ENCODE peak calls at places on chromosomes 11 and 22, in six cellular contexts. T is prostate gland, H is uterus, B is esophagus squamous epithelium, N is testis, P is endothelial cell of umbilical vein. A is an unnamed sample.

GRCh38 chr11:10394229-10395100 is 60.6 kb upstream of the AMPD3 start:
- DNase-seq in T (no peak), H (no peak), B (no peak), N (peak; percentile 70), P (no peak), A (no peak)

GRCh38 chr22:41966607-41967240 is 2.5 kb upstream of the SEPTIN3 start:
- DNase-seq in T (peak; percentile 28), H (no peak), B (no peak), N (peak; percentile 56), P (peak; percentile 72), A (no peak)

GRCh38 chr11:95544095-95544795 is 245.3 kb downstream of the FAM76B start:
- DNase-seq in T (no peak), H (no peak), B (no peak), N (no peak), P (no peak), A (no peak)

GRCh38 chr11:35618497-35619029 is 303 bp downstream of the FJX1 start:
- DNase-seq in T (no peak), H (peak; percentile 48), B (no peak), N (peak; percentile 30), P (no peak), A (no peak)

GRCh38 chr11:4881860-4882500 is at the start of gene OR51T1:
- DNase-seq in T (no peak), H (no peak), B (no peak), N (no peak), P (no peak), A (no peak)

GRCh38 chr22:40560994-40561515 is 75.5 kb downstream of the MRTFA start:
- DNase-seq in T (no peak), H (no peak), B (no peak), N (no peak), P (no peak), A (no peak)

GRCh38 chr11:78050964-78051831 is 12.5 kb upstream of the THRSP start:
- DNase-seq in T (no peak), H (no peak), B (no peak), N (no peak), P (peak; percentile 18), A (no peak)

GRCh38 chr22:17964153-17964552 is 60.2 kb downstream of the MICAL3 start:
- DNase-seq in T (no peak), H (no peak), B (no peak), N (no peak), P (no peak), A (no peak)

GRCh38 chr11:132114185-132114584 is 743.8 kb downstream of the NTM start:
- DNase-seq in T (no peak), H (no peak), B (no peak), N (peak; percentile 57), P (peak; percentile 44), A (no peak)

GRCh38 chr11:85822814-85823213 is 11.9 kb upstream of the SYTL2 start:
- DNase-seq in T (no peak), H (no peak), B (no peak), N (no peak), P (no peak), A (no peak)

GRCh38 chr11:2944953-2945756 is 15.9 kb upstream of the PHLDA2 start:
- DNase-seq in T (peak; percentile 90), H (peak; percentile 89), B (no peak), N (peak; percentile 94), P (peak; percentile 83), A (peak; percentile 49)

GRCh38 chr22:29128891-29129643 is 56.2 kb downstream of the KREMEN1 start:
- DNase-seq in T (no peak), H (no peak), B (no peak), N (no peak), P (no peak), A (no peak)

GRCh38 chr22:47005506-47006408 is 243.3 kb downstream of the TBC1D22A start:
- DNase-seq in T (no peak), H (no peak), B (no peak), N (no peak), P (no peak), A (no peak)

GRCh38 chr11:57668467-57668890 is 565 bp downstream of the ZDHHC5 start:
- DNase-seq in T (no peak), H (no peak), B (no peak), N (no peak), P (peak; percentile 39), A (no peak)

GRCh38 chr22:48635031-48635430 is 1192.6 kb downstream of the BRD1 start:
- DNase-seq in T (no peak), H (no peak), B (no peak), N (no peak), P (no peak), A (no peak)

GRCh38 chr11:121236115-121237001 is 56.2 kb upstream of the SC5D start:
- DNase-seq in T (no peak), H (no peak), B (no peak), N (no peak), P (peak; percentile 4), A (no peak)

GRCh38 chr11:70324354-70325115 is 54.0 kb downstream of the PPFIA1 start:
- DNase-seq in T (no peak), H (no peak), B (no peak), N (no peak), P (no peak), A (no peak)

GRCh38 chr11:78429209-78429608 is 11.6 kb upstream of the GAB2 start:
- DNase-seq in T (no peak), H (no peak), B (no peak), N (no peak), P (no peak), A (no peak)

GRCh38 chr11:35800970-35801953 is 138.7 kb downstream of the TRIM44 start:
- DNase-seq in T (no peak), H (no peak), B (no peak), N (no peak), P (peak; percentile 56), A (no peak)

GRCh38 chr11:130162733-130163132 is 3.2 kb downstream of the ST14 start:
- DNase-seq in T (no peak), H (no peak), B (no peak), N (no peak), P (no peak), A (no peak)

DNA sequence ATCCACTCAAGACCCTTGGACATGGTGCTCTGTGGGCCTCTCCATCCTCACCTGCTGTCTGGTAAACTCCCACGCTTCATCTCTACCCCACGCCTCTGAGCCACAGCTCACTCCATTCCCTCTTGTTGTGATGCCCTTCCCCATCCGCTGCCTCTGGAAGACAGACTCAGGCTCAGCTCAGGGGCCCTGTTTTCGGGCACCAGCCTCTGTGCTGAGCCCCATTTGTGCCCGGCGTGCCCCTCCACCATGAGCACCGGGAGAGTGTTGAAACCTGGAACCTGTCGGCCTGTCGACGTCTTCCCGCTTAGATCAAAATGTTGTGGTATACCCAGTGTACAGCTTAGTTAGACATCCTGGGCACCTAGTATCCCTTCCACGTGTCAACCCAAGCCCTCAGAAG is 6.5 kb upstream of the SCUBE1 start:
- DNase-seq in T (no peak), H (no peak), B (no peak), N (no peak), P (no peak), A (no peak)
- TF ChIP-seq POLR2A in T (no peak), H (no peak), B (no peak), N (no peak), P (no peak), A (no peak)

GRCh38 chr22:23712256-23712655 is 21.4 kb downstream of the RGL4 start:
- DNase-seq in T (no peak), H (no peak), B (no peak), N (no peak), P (no peak), A (no peak)
- TF ChIP-seq POLR2A in T (no peak), H (no peak), B (no peak), N (no peak), P (no peak), A (no peak)

GRCh38 chr11:124535552-124536232 is 7.8 kb downstream of the OR8B12 start:
- DNase-seq in T (no peak), H (no peak), B (no peak), N (no peak), P (no peak), A (no peak)
- TF ChIP-seq POLR2A in T (no peak), H (no peak), B (no peak), N (no peak), P (no peak), A (no peak)

DNA sequence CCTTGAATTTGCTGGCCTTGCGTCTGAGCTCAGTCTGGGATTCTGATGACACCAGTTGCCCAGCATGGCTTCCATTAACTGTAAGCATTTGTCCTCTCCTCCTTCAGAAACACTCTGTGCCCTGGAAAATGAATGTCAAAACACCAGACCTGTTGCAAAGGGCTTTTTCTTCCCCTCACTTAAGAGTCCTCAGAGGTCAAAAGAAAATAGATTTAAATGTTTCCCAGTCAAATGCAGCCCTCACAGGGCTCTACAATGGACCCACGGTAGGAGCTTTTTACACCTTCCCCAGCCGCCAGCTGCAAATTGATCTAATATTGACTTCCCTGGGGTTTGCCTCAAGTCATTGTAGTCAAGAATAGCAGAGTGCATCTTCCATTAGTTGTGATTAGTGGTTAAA is 332.2 kb downstream of the INSC start:
- DNase-seq in T (no peak), H (no peak), B (no peak), N (no peak), P (no peak), A (no peak)
- TF ChIP-seq POLR2A in T (no peak), H (no peak), B (no peak), N (no peak), P (no peak), A (no peak)

GRCh38 chr22:33828302-33828701 is 92.0 kb downstream of the LARGE1 start:
- DNase-seq in T (no peak), H (no peak), B (no peak), N (no peak), P (no peak), A (no peak)
- TF ChIP-seq POLR2A in T (no peak), H (no peak), B (no peak), N (no peak), P (no peak), A (no peak)